ENCODE peak calls at places on chromosome 16, in eight cellular contexts. K is upper lobe of right lung; R is body of pancreas; P is tibial nerve; L is heart left ventricle; G is CD8-positive, alpha-beta memory T cell; O is HAP-1; C is left ventricle myocardium inferior. W is an unnamed sample. For H3K4me1, the result is how much of the 10 kb centered on the place peaks cover.

GRCh38 chr16:56697456-56698155 is 15.3 kb downstream of the MT1X start:
- DNase-seq in K (no peak), R (no peak), P (no peak), L (no peak), G (no peak), O (no peak), C (no peak), W (no peak)

GRCh38 chr16:24976061-24976779 is 38.9 kb downstream of the ARHGAP17 start:
- DNase-seq in K (no peak), R (no peak), P (no peak), L (no peak), G (no peak), O (no peak), C (no peak), W (no peak)

GRCh38 chr16:69417537-69418199 is 6.8 kb upstream of the CYB5B start:
- DNase-seq in K (no peak), R (no peak), P (no peak), L (no peak), G (no peak), O (no peak), C (no peak), W (no peak)

GRCh38 chr16:82990155-82990554 is 363.4 kb downstream of the CDH13 start:
- DNase-seq in K (no peak), R (no peak), P (no peak), L (no peak), G (no peak), O (no peak), C (no peak), W (no peak)

GRCh38 chr16:69107311-69107962 is 2.0 kb downstream of the HAS3 start:
- DNase-seq in K (peak), R (no peak), P (no peak), L (no peak), G (no peak), O (no peak), C (peak), W (no peak)

GRCh38 chr16:57283214-57283955 is 1.1 kb downstream of the PLLP start:
- DNase-seq in K (peak), R (peak), P (no peak), L (peak), G (no peak), O (no peak), C (no peak), W (no peak)

GRCh38 chr16:57962046-57962445 is 8.9 kb downstream of the CNGB1 start:
- DNase-seq in K (no peak), R (no peak), P (no peak), L (no peak), G (no peak), O (no peak), C (no peak), W (no peak)

GRCh38 chr16:57892447-57893096 is 78.4 kb downstream of the CNGB1 start:
- DNase-seq in K (no peak), R (peak), P (no peak), L (no peak), G (no peak), O (no peak), C (no peak), W (peak)

GRCh38 chr16:50320310-50320709 is 48.5 kb downstream of the BRD7 start:
- DNase-seq in K (no peak), R (no peak), P (no peak), L (no peak), G (no peak), O (no peak), C (no peak), W (no peak)

GRCh38 chr16:73172621-73173312 is 124.8 kb upstream of the ZFHX3 start:
- DNase-seq in K (peak), R (peak), P (peak), L (peak), G (no peak), O (peak), C (peak), W (peak)

GRCh38 chr16:3695610-3696369 is 21.5 kb downstream of the TRAP1 start:
- DNase-seq in K (no peak), R (peak), P (no peak), L (no peak), G (no peak), O (no peak), C (no peak), W (peak)

DNA sequence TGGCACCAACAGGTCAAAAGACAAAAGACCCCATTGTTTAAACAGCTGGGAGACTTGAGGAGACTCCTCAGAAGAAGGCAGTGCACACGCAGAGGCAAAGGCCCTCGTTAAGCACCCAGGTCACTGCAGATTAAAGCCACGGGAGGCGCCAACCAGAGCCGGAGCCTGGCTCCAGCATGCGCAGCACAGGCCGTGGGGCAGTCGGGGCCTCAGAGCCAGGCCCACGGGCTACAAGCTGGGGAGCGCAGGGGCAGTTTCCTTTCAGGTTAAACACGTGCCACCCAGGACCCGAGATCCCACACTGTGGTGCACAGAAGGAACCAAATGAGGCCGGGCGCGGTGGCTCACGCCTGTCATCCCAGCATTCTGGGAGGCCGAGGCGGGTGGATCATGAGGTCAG is 9.2 kb downstream of the PIEZO1 start:
- DNase-seq in K (no peak), R (no peak), P (no peak), L (no peak), G (no peak), O (no peak), C (no peak), W (no peak)
- H3K4me1 ChIP-seq in K (half or more), R (under half), P (half or more), L (half or more), G (under half), O (under half), C (half or more), W (under half)

DNA sequence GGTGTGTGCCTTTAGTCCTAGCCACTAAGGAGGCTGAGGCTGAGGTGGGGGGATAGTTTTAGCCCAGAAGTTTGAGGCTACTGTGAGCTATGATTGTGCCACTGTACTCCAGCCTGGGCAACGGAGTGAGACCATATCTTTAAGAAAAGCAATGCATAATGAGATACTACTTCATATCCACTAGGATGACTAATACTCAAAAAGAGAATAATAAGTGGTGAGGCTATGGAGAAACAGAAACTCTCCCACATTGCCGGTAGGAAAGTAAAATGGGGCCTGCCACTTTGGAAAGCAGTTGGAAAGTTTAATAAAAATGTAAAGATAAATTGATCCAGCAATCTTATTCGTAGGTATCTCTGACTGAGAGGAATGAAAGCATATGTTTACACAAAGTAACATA is 4.6 kb upstream of the NPIPB2 start:
- DNase-seq in K (no peak), R (no peak), P (no peak), L (no peak), G (no peak), O (no peak), C (no peak), W (no peak)
- H3K4me1 ChIP-seq in K (under half), R (under half), P (under half), L (under half), G (under half), O (under half), C (under half), W (under half)

GRCh38 chr16:88631384-88631783 is 7.0 kb upstream of the IL17C start:
- DNase-seq in K (no peak), R (no peak), P (no peak), L (peak), G (no peak), O (no peak), C (peak), W (no peak)

GRCh38 chr16:88633684-88634140 is 4.7 kb upstream of the IL17C start:
- DNase-seq in K (peak), R (peak), P (no peak), L (peak), G (peak), O (no peak), C (no peak), W (no peak)

GRCh38 chr16:88631920-88632586 is 6.3 kb upstream of the IL17C start:
- DNase-seq in K (no peak), R (no peak), P (no peak), L (no peak), G (no peak), O (no peak), C (no peak), W (no peak)

GRCh38 chr16:88630941-88631340 is 7.4 kb upstream of the IL17C start:
- DNase-seq in K (no peak), R (no peak), P (no peak), L (peak), G (no peak), O (no peak), C (no peak), W (no peak)

GRCh38 chr16:88632587-88632930 is 5.8 kb upstream of the IL17C start:
- DNase-seq in K (no peak), R (no peak), P (no peak), L (no peak), G (no peak), O (no peak), C (no peak), W (no peak)
- H3K4me1 ChIP-seq in K (under half), R (under half), P (under half), L (under half), G (under half), O (under half), C (under half), W (under half)

GRCh38 chr16:30395992-30396560 is 856 bp downstream of the ZNF48 start:
- DNase-seq in K (no peak), R (no peak), P (no peak), L (no peak), G (no peak), O (no peak), C (no peak), W (no peak)

GRCh38 chr16:30398660-30399434 is 3.6 kb downstream of the ZNF48 start:
- DNase-seq in K (no peak), R (no peak), P (no peak), L (no peak), G (no peak), O (peak), C (no peak), W (no peak)

GRCh38 chr16:30399435-30400186 is 4.4 kb downstream of the ZNF48 start:
- DNase-seq in K (no peak), R (no peak), P (no peak), L (no peak), G (no peak), O (no peak), C (no peak), W (no peak)

GRCh38 chr16:30397056-30397455 is 1.8 kb downstream of the ZNF48 start:
- DNase-seq in K (no peak), R (no peak), P (no peak), L (no peak), G (no peak), O (no peak), C (no peak), W (no peak)

DNA sequence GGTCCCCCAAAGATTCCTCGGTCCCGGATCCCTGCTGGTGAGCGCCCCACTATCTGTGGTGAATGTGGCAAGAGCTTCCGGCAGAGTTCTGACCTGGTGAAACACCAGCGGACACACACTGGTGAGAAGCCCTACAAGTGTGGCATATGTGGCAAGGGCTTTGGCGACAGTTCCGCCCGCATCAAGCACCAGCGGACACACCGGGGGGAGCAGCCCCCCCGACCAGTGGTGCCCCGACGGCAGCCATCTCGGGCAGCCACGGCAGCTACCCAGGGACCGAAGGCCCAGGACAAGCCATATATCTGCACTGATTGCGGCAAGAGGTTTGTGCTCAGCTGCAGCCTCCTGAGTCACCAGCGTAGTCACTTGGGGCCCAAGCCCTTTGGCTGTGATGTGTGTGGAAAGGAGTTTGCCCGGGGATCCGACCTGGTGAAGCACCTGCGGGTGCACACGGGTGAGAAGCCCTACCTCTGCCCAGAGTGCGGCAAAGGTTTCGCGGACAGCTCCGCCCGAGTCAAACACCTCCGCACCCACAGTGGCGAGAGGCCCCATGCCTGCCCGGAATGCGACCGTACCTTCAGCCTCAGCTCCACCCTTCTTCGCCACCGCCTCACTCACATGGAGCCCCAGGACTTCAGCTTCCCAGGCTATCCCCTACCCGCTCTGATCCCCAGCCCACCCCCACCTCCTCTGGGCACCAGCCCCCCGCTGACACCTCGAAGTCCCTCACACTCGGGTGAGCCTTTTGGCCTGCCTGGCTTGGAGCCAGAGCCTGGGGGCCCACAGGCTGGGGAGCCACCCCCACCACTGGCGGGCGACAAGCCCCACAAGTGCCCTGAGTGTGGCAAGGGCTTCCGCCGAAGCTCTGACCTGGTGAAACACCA is 2.8 kb downstream of the ZNF48 start:
- DNase-seq in K (no peak), R (no peak), P (no peak), L (no peak), G (no peak), O (no peak), C (no peak), W (no peak)
- H3K4me1 ChIP-seq in K (under half), R (under half), P (under half), L (under half), G (under half), O (under half), C (under half), W (under half)

DNA sequence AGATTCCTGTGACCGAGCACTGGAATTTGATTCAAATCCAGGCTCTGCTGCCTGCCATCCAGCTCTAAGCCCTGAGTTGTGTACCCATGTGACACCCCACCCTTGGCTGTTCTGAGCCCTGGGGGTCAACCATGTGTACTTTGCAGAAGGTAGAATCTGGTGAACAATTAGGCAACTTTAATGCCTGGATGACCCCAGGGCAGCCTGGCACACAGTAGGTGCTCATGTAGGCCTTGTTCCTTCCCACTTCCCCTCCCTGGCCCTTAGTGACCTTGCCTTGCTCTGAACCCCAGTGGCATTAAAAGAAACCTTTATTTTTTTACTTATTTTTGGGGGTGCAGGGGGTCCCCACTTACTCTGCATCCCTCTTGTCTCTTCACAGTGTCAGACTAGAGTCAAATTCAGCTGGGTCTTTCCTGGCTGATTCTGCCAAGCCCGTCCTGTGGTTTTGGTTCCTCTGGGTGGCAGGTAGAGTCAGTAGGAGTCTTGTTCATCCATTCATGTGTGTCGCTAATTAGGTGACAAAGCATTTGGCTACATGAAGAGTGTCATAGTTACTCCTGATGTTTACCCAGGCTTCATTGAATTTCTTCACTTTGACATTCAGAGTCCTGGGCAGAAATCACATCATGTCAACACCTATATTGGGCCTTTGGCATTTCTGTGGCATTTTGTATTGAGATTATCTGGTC is 89.1 kb downstream of the PLCG2 start:
- DNase-seq in K (no peak), R (no peak), P (no peak), L (no peak), G (no peak), O (no peak), C (no peak), W (no peak)
- H3K4me1 ChIP-seq in K (under half), R (under half), P (under half), L (under half), G (under half), O (under half), C (under half), W (under half)

GRCh38 chr16:87593710-87594258 is 8.5 kb upstream of the JPH3 start:
- DNase-seq in K (no peak), R (no peak), P (no peak), L (no peak), G (no peak), O (no peak), C (no peak), W (peak)
- H3K4me1 ChIP-seq in K (under half), R (under half), P (under half), L (under half), G (under half), O (under half), C (under half), W (under half)

GRCh38 chr16:35447010-35447558 is 1987.7 kb downstream of the TP53TG3F start:
- DNase-seq in K (no peak), R (no peak), P (no peak), L (no peak), G (no peak), O (no peak), C (no peak), W (no peak)
- H3K4me1 ChIP-seq in K (under half), R (under half), P (under half), L (under half), G (under half), O (under half), C (under half), W (under half)

DNA sequence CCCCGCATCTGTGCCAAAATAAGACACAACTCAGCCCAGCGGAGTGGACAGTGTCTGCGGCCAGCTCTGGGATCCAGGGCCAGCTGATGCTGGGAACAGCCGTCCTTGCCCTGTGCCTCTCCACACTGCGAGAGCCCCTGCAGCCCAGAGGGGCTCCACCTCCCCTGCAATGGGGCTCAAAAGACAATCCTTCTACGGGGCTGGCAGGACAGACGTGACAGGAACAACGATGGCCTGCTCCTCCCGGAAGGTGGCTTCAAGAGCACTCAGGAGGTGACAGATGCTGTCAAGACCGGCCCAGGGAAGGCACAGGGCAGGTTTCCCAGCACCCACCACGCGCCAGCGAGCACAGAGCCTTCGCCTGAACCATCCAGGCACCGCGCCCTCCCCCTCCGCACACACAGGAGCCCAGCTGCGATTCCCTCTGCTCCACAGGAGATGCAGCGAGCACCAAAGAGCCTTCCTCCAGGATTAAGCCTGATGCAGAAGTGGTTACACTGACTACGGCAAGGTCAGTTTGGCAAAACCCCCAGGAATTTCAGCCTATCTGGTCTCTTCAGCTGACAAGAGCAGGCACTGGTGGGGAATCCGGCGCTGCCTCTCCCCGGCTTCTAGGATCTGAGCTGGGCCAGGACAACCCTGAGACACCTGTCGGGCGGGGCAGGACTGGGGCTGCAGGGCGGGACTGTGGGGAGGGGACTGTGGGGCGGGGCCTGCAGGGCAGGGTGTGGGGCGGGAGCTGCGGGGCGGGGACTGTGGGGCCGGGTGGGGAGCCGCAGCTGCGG is 103.4 kb downstream of the ZNF778 start:
- DNase-seq in K (no peak), R (peak), P (no peak), L (peak), G (no peak), O (peak), C (peak), W (no peak)
- H3K4me1 ChIP-seq in K (half or more), R (half or more), P (half or more), L (half or more), G (half or more), O (under half), C (half or more), W (under half)

GRCh38 chr16:13379266-13379665 is 477.9 kb downstream of the SHISA9 start:
- DNase-seq in K (no peak), R (no peak), P (no peak), L (no peak), G (no peak), O (no peak), C (no peak), W (no peak)
- H3K4me1 ChIP-seq in K (under half), R (under half), P (under half), L (under half), G (under half), O (under half), C (under half), W (under half)

W was measured in aorta.